ENCODE peak calls at places on chromosomes 16 and 17, in seven cellular contexts. N is spleen, X is NCI-H460, S is astrocyte of the spinal cord, J is HL-60, Z is sciatic nerve, R is COLO829. Q is an unnamed sample.

GRCh38 chr17:1498869-1499268 is 6.4 kb upstream of the MYO1C start:
- DNase-seq in N (no peak), X (no peak), S (peak), J (no peak), Z (no peak), R (no peak), Q (no peak)

GRCh38 chr17:50049636-50050035 is 6.3 kb upstream of the ITGA3 start:
- DNase-seq in N (no peak), X (no peak), S (no peak), J (no peak), Z (no peak), R (no peak), Q (no peak)

GRCh38 chr17:74368341-74369152 is 1.2 kb downstream of the GPR142 start:
- DNase-seq in N (peak), X (peak), S (peak), J (no peak), Z (peak), R (peak), Q (peak)

GRCh38 chr16:88512728-88513674 is 57.2 kb upstream of the ZC3H18 start:
- DNase-seq in N (no peak), X (no peak), S (no peak), J (no peak), Z (no peak), R (no peak), Q (no peak)

GRCh38 chr17:43769859-43770258 is 8.9 kb downstream of the DUSP3 start:
- DNase-seq in N (peak), X (no peak), S (no peak), J (no peak), Z (no peak), R (no peak), Q (no peak)

GRCh38 chr16:65822148-65822547 is 544.3 kb upstream of the CDH5 start:
- DNase-seq in N (no peak), X (no peak), S (no peak), J (no peak), Z (no peak), R (no peak), Q (no peak)

GRCh38 chr16:10949424-10949970 is 5.1 kb downstream of the CLEC16A start:
- DNase-seq in N (peak), X (no peak), S (peak), J (peak), Z (no peak), R (no peak), Q (no peak)

GRCh38 chr16:77662241-77662640 is 60.1 kb upstream of the NUDT7 start:
- DNase-seq in N (no peak), X (no peak), S (no peak), J (no peak), Z (no peak), R (no peak), Q (no peak)

GRCh38 chr16:85935957-85936760 is 37.2 kb downstream of the IRF8 start:
- DNase-seq in N (peak), X (no peak), S (no peak), J (no peak), Z (no peak), R (no peak), Q (no peak)

GRCh38 chr17:69269174-69269998 is 40.8 kb upstream of the ABCA10 start:
- DNase-seq in N (no peak), X (peak), S (peak), J (peak), Z (no peak), R (peak), Q (no peak)

GRCh38 chr17:50547736-50548083 is 736 bp downstream of the SPATA20 start:
- DNase-seq in N (no peak), X (no peak), S (no peak), J (no peak), Z (no peak), R (no peak), Q (no peak)

GRCh38 chr17:29826045-29826692 is 103.9 kb downstream of the SSH2 start:
- DNase-seq in N (no peak), X (no peak), S (no peak), J (no peak), Z (no peak), R (no peak), Q (no peak)

GRCh38 chr16:4694664-4695451 is 1.5 kb downstream of the NUDT16L1 start:
- DNase-seq in N (peak), X (no peak), S (no peak), J (no peak), Z (no peak), R (no peak), Q (no peak)